ENCODE peak calls at places on chromosomes 6 and 20, in eight cellular contexts. One of them, this sample, is unnamed.

GRCh38 chr6:114339706-114340105 is 3.1 kb downstream of the HS3ST5 start:
- DNase-seq in esophagus squamous epithelium: no peak
- DNase-seq in right atrium auricular region: no peak
- DNase-seq in pancreas: no peak
- DNase-seq in hepatocyte: no peak
- DNase-seq in psoas muscle: no peak
- DNase-seq in stomach: no peak
- DNase-seq in neural progenitor cell: no peak
- DNase-seq in this sample: no peak

GRCh38 chr20:14992961-14993360 is 655.5 kb upstream of the FLRT3 start:
- DNase-seq in esophagus squamous epithelium: no peak
- DNase-seq in right atrium auricular region: no peak
- DNase-seq in pancreas: no peak
- DNase-seq in hepatocyte: peak; percentile 18
- DNase-seq in psoas muscle: no peak
- DNase-seq in stomach: no peak
- DNase-seq in neural progenitor cell: no peak
- DNase-seq in this sample: no peak

GRCh38 chr20:37451616-37452015 is 69.4 kb upstream of the NNAT start:
- DNase-seq in esophagus squamous epithelium: no peak
- DNase-seq in right atrium auricular region: no peak
- DNase-seq in pancreas: no peak
- DNase-seq in hepatocyte: no peak
- DNase-seq in psoas muscle: no peak
- DNase-seq in stomach: no peak
- DNase-seq in neural progenitor cell: no peak
- DNase-seq in this sample: peak; percentile 26

GRCh38 chr6:90222724-90223198 is 73.9 kb downstream of the BACH2 start:
- DNase-seq in esophagus squamous epithelium: no peak
- DNase-seq in right atrium auricular region: no peak
- DNase-seq in pancreas: no peak
- DNase-seq in hepatocyte: peak; percentile 64
- DNase-seq in psoas muscle: no peak
- DNase-seq in stomach: no peak
- DNase-seq in neural progenitor cell: no peak
- DNase-seq in this sample: no peak

GRCh38 chr20:49595811-49596545 is 28.0 kb upstream of the PTGIS start:
- DNase-seq in esophagus squamous epithelium: no peak
- DNase-seq in right atrium auricular region: peak; percentile 68
- DNase-seq in pancreas: no peak
- DNase-seq in hepatocyte: no peak
- DNase-seq in psoas muscle: peak; percentile 64
- DNase-seq in stomach: no peak
- DNase-seq in neural progenitor cell: no peak
- DNase-seq in this sample: no peak

GRCh38 chr6:166023273-166023989 is 144.2 kb downstream of the TBXT start:
- DNase-seq in esophagus squamous epithelium: no peak
- DNase-seq in right atrium auricular region: no peak
- DNase-seq in pancreas: no peak
- DNase-seq in hepatocyte: no peak
- DNase-seq in psoas muscle: no peak
- DNase-seq in stomach: no peak
- DNase-seq in neural progenitor cell: no peak
- DNase-seq in this sample: no peak

GRCh38 chr6:129748212-129748900 is 38.4 kb upstream of the ARHGAP18 start:
- DNase-seq in esophagus squamous epithelium: no peak
- DNase-seq in right atrium auricular region: no peak
- DNase-seq in pancreas: no peak
- DNase-seq in hepatocyte: peak; percentile 37
- DNase-seq in psoas muscle: no peak
- DNase-seq in stomach: peak; percentile 39
- DNase-seq in neural progenitor cell: no peak
- DNase-seq in this sample: no peak

GRCh38 chr6:11427827-11428245 is 109.7 kb upstream of the TMEM170B start:
- DNase-seq in esophagus squamous epithelium: no peak
- DNase-seq in right atrium auricular region: no peak
- DNase-seq in pancreas: no peak
- DNase-seq in hepatocyte: no peak
- DNase-seq in psoas muscle: no peak
- DNase-seq in stomach: no peak
- DNase-seq in neural progenitor cell: no peak
- DNase-seq in this sample: no peak

GRCh38 chr6:15997751-15998388 is 131.0 kb upstream of the MYLIP start:
- DNase-seq in esophagus squamous epithelium: no peak
- DNase-seq in right atrium auricular region: no peak
- DNase-seq in pancreas: no peak
- DNase-seq in hepatocyte: peak; percentile 47
- DNase-seq in psoas muscle: no peak
- DNase-seq in stomach: no peak
- DNase-seq in neural progenitor cell: no peak
- DNase-seq in this sample: no peak

GRCh38 chr6:31713465-31713864 is 1.7 kb upstream of the LY6G6D start:
- DNase-seq in esophagus squamous epithelium: no peak
- DNase-seq in right atrium auricular region: no peak
- DNase-seq in pancreas: no peak
- DNase-seq in hepatocyte: no peak
- DNase-seq in psoas muscle: no peak
- DNase-seq in stomach: no peak
- DNase-seq in neural progenitor cell: no peak
- DNase-seq in this sample: no peak

GRCh38 chr6:31711233-31711632 is 3.9 kb upstream of the LY6G6D start:
- DNase-seq in esophagus squamous epithelium: no peak
- DNase-seq in right atrium auricular region: no peak
- DNase-seq in pancreas: no peak
- DNase-seq in hepatocyte: no peak
- DNase-seq in psoas muscle: no peak
- DNase-seq in stomach: no peak
- DNase-seq in neural progenitor cell: no peak
- DNase-seq in this sample: no peak

GRCh38 chr6:31713991-31714684 is 1.0 kb upstream of the LY6G6D start:
- DNase-seq in esophagus squamous epithelium: no peak
- DNase-seq in right atrium auricular region: no peak
- DNase-seq in pancreas: no peak
- DNase-seq in hepatocyte: peak; percentile 50
- DNase-seq in psoas muscle: no peak
- DNase-seq in stomach: no peak
- DNase-seq in neural progenitor cell: peak; percentile 62
- DNase-seq in this sample: no peak

GRCh38 chr6:31710490-31711219 is 4.0 kb downstream of the LY6G6F start:
- DNase-seq in esophagus squamous epithelium: no peak
- DNase-seq in right atrium auricular region: no peak
- DNase-seq in pancreas: no peak
- DNase-seq in hepatocyte: no peak
- DNase-seq in psoas muscle: no peak
- DNase-seq in stomach: no peak
- DNase-seq in neural progenitor cell: no peak
- DNase-seq in this sample: no peak

GRCh38 chr6:31712296-31712695 is 2.9 kb upstream of the LY6G6D start:
- DNase-seq in esophagus squamous epithelium: no peak
- DNase-seq in right atrium auricular region: no peak
- DNase-seq in pancreas: no peak
- DNase-seq in hepatocyte: no peak
- DNase-seq in psoas muscle: no peak
- DNase-seq in stomach: no peak
- DNase-seq in neural progenitor cell: no peak
- DNase-seq in this sample: no peak
- TF ChIP-seq CTCF in esophagus squamous epithelium: peak; percentile 49
- TF ChIP-seq CTCF in right atrium auricular region: peak; percentile 32
- TF ChIP-seq CTCF in pancreas: no peak
- TF ChIP-seq CTCF in hepatocyte: no peak
- TF ChIP-seq CTCF in psoas muscle: no peak
- TF ChIP-seq CTCF in stomach: peak; percentile 19
- TF ChIP-seq CTCF in neural progenitor cell: no peak
- TF ChIP-seq CTCF in this sample: no peak

GRCh38 chr20:931401-931800 is 15.3 kb upstream of the ANGPT4 start:
- DNase-seq in esophagus squamous epithelium: no peak
- DNase-seq in right atrium auricular region: no peak
- DNase-seq in pancreas: no peak
- DNase-seq in hepatocyte: no peak
- DNase-seq in psoas muscle: no peak
- DNase-seq in stomach: no peak
- DNase-seq in neural progenitor cell: peak; percentile 53
- DNase-seq in this sample: no peak

GRCh38 chr20:925516-925915 is 9.4 kb upstream of the ANGPT4 start:
- DNase-seq in esophagus squamous epithelium: no peak
- DNase-seq in right atrium auricular region: no peak
- DNase-seq in pancreas: no peak
- DNase-seq in hepatocyte: no peak
- DNase-seq in psoas muscle: no peak
- DNase-seq in stomach: no peak
- DNase-seq in neural progenitor cell: no peak
- DNase-seq in this sample: no peak

GRCh38 chr20:924639-925038 is 8.5 kb upstream of the ANGPT4 start:
- DNase-seq in esophagus squamous epithelium: no peak
- DNase-seq in right atrium auricular region: no peak
- DNase-seq in pancreas: no peak
- DNase-seq in hepatocyte: peak; percentile 36
- DNase-seq in psoas muscle: no peak
- DNase-seq in stomach: no peak
- DNase-seq in neural progenitor cell: no peak
- DNase-seq in this sample: no peak

GRCh38 chr20:922781-923180 is 6.6 kb upstream of the ANGPT4 start:
- DNase-seq in esophagus squamous epithelium: no peak
- DNase-seq in right atrium auricular region: no peak
- DNase-seq in pancreas: no peak
- DNase-seq in hepatocyte: no peak
- DNase-seq in psoas muscle: no peak
- DNase-seq in stomach: no peak
- DNase-seq in neural progenitor cell: no peak
- DNase-seq in this sample: no peak

DNA sequence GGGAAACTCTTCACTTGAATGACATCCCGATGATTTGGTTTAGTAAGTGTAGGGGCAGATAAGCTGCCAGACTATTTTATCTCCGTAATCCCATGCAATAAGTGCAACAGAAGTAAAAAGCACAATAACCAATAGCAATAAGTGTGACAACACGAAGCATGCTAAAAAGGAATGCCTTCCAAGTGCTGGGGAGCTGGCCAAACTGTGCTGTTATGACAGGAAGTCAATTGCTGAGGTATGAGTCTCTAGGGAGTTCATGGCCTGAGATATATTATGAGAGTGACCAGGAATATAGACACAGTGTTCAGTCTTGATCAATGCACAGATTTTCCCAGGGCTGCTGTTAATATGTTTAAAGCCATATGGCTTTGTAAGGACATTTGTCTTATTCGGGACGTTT is 10.5 kb upstream of the ANGPT4 start:
- DNase-seq in esophagus squamous epithelium: no peak
- DNase-seq in right atrium auricular region: no peak
- DNase-seq in pancreas: no peak
- DNase-seq in hepatocyte: no peak
- DNase-seq in psoas muscle: no peak
- DNase-seq in stomach: no peak
- DNase-seq in neural progenitor cell: no peak
- DNase-seq in this sample: no peak
- H3K9me3 ChIP-seq in esophagus squamous epithelium: peaks cover 12% of the 10 kb centered on the region
- H3K9me3 ChIP-seq in right atrium auricular region: no peaks in the 10 kb centered on the region
- H3K9me3 ChIP-seq in pancreas: no peaks in the 10 kb centered on the region
- H3K9me3 ChIP-seq in hepatocyte: peaks cover 5% of the 10 kb centered on the region
- H3K9me3 ChIP-seq in psoas muscle: peaks cover under 1% of the 10 kb centered on the region
- H3K9me3 ChIP-seq in stomach: peaks cover 5% of the 10 kb centered on the region
- H3K9me3 ChIP-seq in neural progenitor cell: peaks cover 10% of the 10 kb centered on the region
- H3K9me3 ChIP-seq in this sample: peaks cover under 1% of the 10 kb centered on the region

GRCh38 chr6:42441059-42441471 is 10.7 kb downstream of the TRERF1 start:
- DNase-seq in esophagus squamous epithelium: no peak
- DNase-seq in right atrium auricular region: no peak
- DNase-seq in pancreas: no peak
- DNase-seq in hepatocyte: peak; percentile 67
- DNase-seq in psoas muscle: no peak
- DNase-seq in stomach: no peak
- DNase-seq in neural progenitor cell: no peak
- DNase-seq in this sample: no peak

GRCh38 chr6:42440027-42440426 is 11.7 kb downstream of the TRERF1 start:
- DNase-seq in esophagus squamous epithelium: no peak
- DNase-seq in right atrium auricular region: no peak
- DNase-seq in pancreas: no peak
- DNase-seq in hepatocyte: no peak
- DNase-seq in psoas muscle: no peak
- DNase-seq in stomach: no peak
- DNase-seq in neural progenitor cell: no peak
- DNase-seq in this sample: no peak

GRCh38 chr6:42446370-42446769 is 5.4 kb downstream of the TRERF1 start:
- DNase-seq in esophagus squamous epithelium: no peak
- DNase-seq in right atrium auricular region: no peak
- DNase-seq in pancreas: no peak
- DNase-seq in hepatocyte: no peak
- DNase-seq in psoas muscle: no peak
- DNase-seq in stomach: no peak
- DNase-seq in neural progenitor cell: no peak
- DNase-seq in this sample: no peak

GRCh38 chr6:42441661-42442081 is 10.1 kb downstream of the TRERF1 start:
- DNase-seq in esophagus squamous epithelium: no peak
- DNase-seq in right atrium auricular region: no peak
- DNase-seq in pancreas: no peak
- DNase-seq in hepatocyte: peak; percentile 23
- DNase-seq in psoas muscle: no peak
- DNase-seq in stomach: no peak
- DNase-seq in neural progenitor cell: peak; percentile 78
- DNase-seq in this sample: no peak

GRCh38 chr6:42443312-42444075 is 8.2 kb downstream of the TRERF1 start:
- DNase-seq in esophagus squamous epithelium: no peak
- DNase-seq in right atrium auricular region: no peak
- DNase-seq in pancreas: no peak
- DNase-seq in hepatocyte: no peak
- DNase-seq in psoas muscle: no peak
- DNase-seq in stomach: no peak
- DNase-seq in neural progenitor cell: no peak
- DNase-seq in this sample: no peak
- H3K4me1 ChIP-seq in esophagus squamous epithelium: peaks cover 86% of the 10 kb centered on the region
- H3K4me1 ChIP-seq in right atrium auricular region: no peaks in the 10 kb centered on the region
- H3K4me1 ChIP-seq in pancreas: no peaks in the 10 kb centered on the region
- H3K4me1 ChIP-seq in hepatocyte: peaks cover 38% of the 10 kb centered on the region
- H3K4me1 ChIP-seq in psoas muscle: peaks cover 3% of the 10 kb centered on the region
- H3K4me1 ChIP-seq in stomach: peaks cover 16% of the 10 kb centered on the region
- H3K4me1 ChIP-seq in neural progenitor cell: peaks cover 58% of the 10 kb centered on the region
- H3K4me1 ChIP-seq in this sample: peaks cover 15% of the 10 kb centered on the region

GRCh38 chr6:62707156-62707555 is 421.1 kb upstream of the KHDRBS2 start:
- DNase-seq in esophagus squamous epithelium: no peak
- DNase-seq in right atrium auricular region: no peak
- DNase-seq in pancreas: no peak
- DNase-seq in hepatocyte: no peak
- DNase-seq in psoas muscle: no peak
- DNase-seq in stomach: no peak
- DNase-seq in neural progenitor cell: no peak
- DNase-seq in this sample: no peak
- TF ChIP-seq CTCF in esophagus squamous epithelium: no peak
- TF ChIP-seq CTCF in right atrium auricular region: no peak
- TF ChIP-seq CTCF in pancreas: no peak
- TF ChIP-seq CTCF in hepatocyte: no peak
- TF ChIP-seq CTCF in psoas muscle: no peak
- TF ChIP-seq CTCF in stomach: no peak
- TF ChIP-seq CTCF in neural progenitor cell: peak; percentile 10
- TF ChIP-seq CTCF in this sample: no peak

GRCh38 chr20:55417797-55418196 is 587.5 kb downstream of the CBLN4 start:
- DNase-seq in esophagus squamous epithelium: no peak
- DNase-seq in right atrium auricular region: no peak
- DNase-seq in pancreas: no peak
- DNase-seq in hepatocyte: peak; percentile 27
- DNase-seq in psoas muscle: no peak
- DNase-seq in stomach: no peak
- DNase-seq in neural progenitor cell: no peak
- DNase-seq in this sample: no peak
- H3K9me3 ChIP-seq in esophagus squamous epithelium: no peaks in the 10 kb centered on the region
- H3K9me3 ChIP-seq in right atrium auricular region: no peaks in the 10 kb centered on the region
- H3K9me3 ChIP-seq in pancreas: no peaks in the 10 kb centered on the region
- H3K9me3 ChIP-seq in hepatocyte: no peaks in the 10 kb centered on the region
- H3K9me3 ChIP-seq in psoas muscle: no peaks in the 10 kb centered on the region
- H3K9me3 ChIP-seq in stomach: no peaks in the 10 kb centered on the region
- H3K9me3 ChIP-seq in neural progenitor cell: no peaks in the 10 kb centered on the region
- H3K9me3 ChIP-seq in this sample: no peaks in the 10 kb centered on the region